ENCODE peak calls at places on chromosomes 7 and 10, in nine cellular contexts. One of them, this sample, is unnamed.

GRCh38 chr7:35761882-35762720 is 38.8 kb upstream of the SEPTIN7 start:
- DNase-seq in adrenal gland: no peak
- DNase-seq in osteoblast: no peak
- DNase-seq in neuronal stem cell: no peak
- DNase-seq in small intestine: no peak
- DNase-seq in lower lobe of right lung: no peak
- DNase-seq in tibial artery: no peak
- DNase-seq in CD8-positive, alpha-beta T cell: no peak
- DNase-seq in effector memory CD4-positive, alpha-beta T cell: no peak
- DNase-seq in this sample: no peak

GRCh38 chr10:15305161-15305560 is 65.9 kb downstream of the FAM171A1 start:
- DNase-seq in effector memory CD4-positive, alpha-beta T cell: no peak
- DNase-seq in neuronal stem cell: no peak
- DNase-seq in small intestine: no peak
- DNase-seq in tibial artery: no peak
- DNase-seq in osteoblast: no peak
- DNase-seq in adrenal gland: no peak
- DNase-seq in CD8-positive, alpha-beta T cell: no peak
- DNase-seq in lower lobe of right lung: no peak
- DNase-seq in this sample: no peak

GRCh38 chr7:128902761-128903585 is 7.5 kb downstream of the KCP start:
- DNase-seq in small intestine: peak; percentile 45
- DNase-seq in tibial artery: peak; percentile 20
- DNase-seq in CD8-positive, alpha-beta T cell: no peak
- DNase-seq in osteoblast: peak; percentile 67
- DNase-seq in neuronal stem cell: no peak
- DNase-seq in adrenal gland: no peak
- DNase-seq in lower lobe of right lung: no peak
- DNase-seq in effector memory CD4-positive, alpha-beta T cell: no peak
- DNase-seq in this sample: no peak

GRCh38 chr10:30529373-30529998 is 95.5 kb downstream of the MAP3K8 start:
- DNase-seq in lower lobe of right lung: peak; percentile 91
- DNase-seq in CD8-positive, alpha-beta T cell: peak; percentile 86
- DNase-seq in effector memory CD4-positive, alpha-beta T cell: peak; percentile 72
- DNase-seq in adrenal gland: peak; percentile 65
- DNase-seq in small intestine: peak; percentile 57
- DNase-seq in osteoblast: no peak
- DNase-seq in neuronal stem cell: no peak
- DNase-seq in tibial artery: peak; percentile 82
- DNase-seq in this sample: peak; percentile 8

GRCh38 chr7:70177166-70177565 is 578.9 kb downstream of the AUTS2 start:
- DNase-seq in small intestine: no peak
- DNase-seq in adrenal gland: no peak
- DNase-seq in CD8-positive, alpha-beta T cell: no peak
- DNase-seq in effector memory CD4-positive, alpha-beta T cell: no peak
- DNase-seq in osteoblast: no peak
- DNase-seq in lower lobe of right lung: no peak
- DNase-seq in neuronal stem cell: no peak
- DNase-seq in tibial artery: no peak
- DNase-seq in this sample: no peak

GRCh38 chr7:151629873-151630272 is 110.2 kb upstream of the RHEB start:
- DNase-seq in lower lobe of right lung: no peak
- DNase-seq in effector memory CD4-positive, alpha-beta T cell: no peak
- DNase-seq in CD8-positive, alpha-beta T cell: no peak
- DNase-seq in tibial artery: no peak
- DNase-seq in osteoblast: no peak
- DNase-seq in neuronal stem cell: no peak
- DNase-seq in small intestine: no peak
- DNase-seq in adrenal gland: no peak
- DNase-seq in this sample: no peak

GRCh38 chr10:79246606-79247275 is 100.5 kb upstream of the PPIF start:
- DNase-seq in neuronal stem cell: no peak
- DNase-seq in lower lobe of right lung: peak; percentile 60
- DNase-seq in small intestine: no peak
- DNase-seq in osteoblast: peak; percentile 97
- DNase-seq in effector memory CD4-positive, alpha-beta T cell: no peak
- DNase-seq in adrenal gland: peak; percentile 67
- DNase-seq in tibial artery: peak; percentile 98
- DNase-seq in CD8-positive, alpha-beta T cell: no peak
- DNase-seq in this sample: no peak

GRCh38 chr7:101747758-101748345 is 69.6 kb upstream of the CUX1 start:
- DNase-seq in osteoblast: peak; percentile 42
- DNase-seq in CD8-positive, alpha-beta T cell: no peak
- DNase-seq in neuronal stem cell: no peak
- DNase-seq in adrenal gland: no peak
- DNase-seq in tibial artery: no peak
- DNase-seq in lower lobe of right lung: no peak
- DNase-seq in effector memory CD4-positive, alpha-beta T cell: no peak
- DNase-seq in small intestine: no peak
- DNase-seq in this sample: no peak

GRCh38 chr7:130927062-130927461 is 193.1 kb upstream of the KLF14 start:
- DNase-seq in neuronal stem cell: no peak
- DNase-seq in osteoblast: no peak
- DNase-seq in adrenal gland: no peak
- DNase-seq in small intestine: no peak
- DNase-seq in effector memory CD4-positive, alpha-beta T cell: no peak
- DNase-seq in lower lobe of right lung: no peak
- DNase-seq in CD8-positive, alpha-beta T cell: no peak
- DNase-seq in tibial artery: no peak
- DNase-seq in this sample: no peak

GRCh38 chr7:105656922-105657521 is 75.7 kb upstream of the EFCAB10 start:
- DNase-seq in osteoblast: no peak
- DNase-seq in tibial artery: no peak
- DNase-seq in effector memory CD4-positive, alpha-beta T cell: peak; percentile 67
- DNase-seq in adrenal gland: peak; percentile 67
- DNase-seq in neuronal stem cell: no peak
- DNase-seq in small intestine: peak; percentile 53
- DNase-seq in lower lobe of right lung: no peak
- DNase-seq in CD8-positive, alpha-beta T cell: peak; percentile 77
- DNase-seq in this sample: no peak

GRCh38 chr10:48330269-48330668 is 23.8 kb downstream of the MAPK8 start:
- DNase-seq in effector memory CD4-positive, alpha-beta T cell: no peak
- DNase-seq in adrenal gland: no peak
- DNase-seq in small intestine: no peak
- DNase-seq in CD8-positive, alpha-beta T cell: no peak
- DNase-seq in lower lobe of right lung: no peak
- DNase-seq in neuronal stem cell: no peak
- DNase-seq in tibial artery: no peak
- DNase-seq in osteoblast: no peak
- DNase-seq in this sample: no peak

GRCh38 chr7:139650429-139651100 is 127.1 kb downstream of the CLEC2L start:
- DNase-seq in tibial artery: no peak
- DNase-seq in CD8-positive, alpha-beta T cell: no peak
- DNase-seq in lower lobe of right lung: no peak
- DNase-seq in adrenal gland: no peak
- DNase-seq in neuronal stem cell: no peak
- DNase-seq in small intestine: no peak
- DNase-seq in osteoblast: no peak
- DNase-seq in effector memory CD4-positive, alpha-beta T cell: no peak
- DNase-seq in this sample: no peak

GRCh38 chr10:5945561-5946418 is 31.6 kb downstream of the IL15RA start:
- DNase-seq in adrenal gland: peak; percentile 67
- DNase-seq in CD8-positive, alpha-beta T cell: no peak
- DNase-seq in tibial artery: peak; percentile 84
- DNase-seq in small intestine: no peak
- DNase-seq in lower lobe of right lung: peak; percentile 70
- DNase-seq in osteoblast: peak; percentile 93
- DNase-seq in neuronal stem cell: no peak
- DNase-seq in effector memory CD4-positive, alpha-beta T cell: no peak
- DNase-seq in this sample: peak; percentile 20

GRCh38 chr10:21078410-21079329 is 181.6 kb upstream of the NEBL start:
- DNase-seq in CD8-positive, alpha-beta T cell: no peak
- DNase-seq in osteoblast: peak; percentile 84
- DNase-seq in effector memory CD4-positive, alpha-beta T cell: no peak
- DNase-seq in adrenal gland: peak; percentile 75
- DNase-seq in neuronal stem cell: peak; percentile 77
- DNase-seq in lower lobe of right lung: peak; percentile 56
- DNase-seq in tibial artery: peak; percentile 65
- DNase-seq in small intestine: peak; percentile 63
- DNase-seq in this sample: peak; percentile 69

GRCh38 chr10:44618910-44619309 is 234.0 kb upstream of the CXCL12 start:
- DNase-seq in small intestine: no peak
- DNase-seq in neuronal stem cell: no peak
- DNase-seq in tibial artery: no peak
- DNase-seq in osteoblast: no peak
- DNase-seq in adrenal gland: no peak
- DNase-seq in effector memory CD4-positive, alpha-beta T cell: no peak
- DNase-seq in lower lobe of right lung: no peak
- DNase-seq in CD8-positive, alpha-beta T cell: no peak
- DNase-seq in this sample: no peak

GRCh38 chr10:11930342-11930978 is 107.3 kb downstream of the PROSER2 start:
- DNase-seq in tibial artery: no peak
- DNase-seq in adrenal gland: no peak
- DNase-seq in osteoblast: no peak
- DNase-seq in neuronal stem cell: no peak
- DNase-seq in effector memory CD4-positive, alpha-beta T cell: no peak
- DNase-seq in small intestine: no peak
- DNase-seq in lower lobe of right lung: peak; percentile 64
- DNase-seq in CD8-positive, alpha-beta T cell: no peak
- DNase-seq in this sample: no peak
- H3K36me3 ChIP-seq in tibial artery: peaks cover 65% of the 10 kb centered on the region
- H3K36me3 ChIP-seq in adrenal gland: peaks cover 66% of the 10 kb centered on the region
- H3K36me3 ChIP-seq in osteoblast: peaks cover 63% of the 10 kb centered on the region
- H3K36me3 ChIP-seq in neuronal stem cell: peaks cover 83% of the 10 kb centered on the region
- H3K36me3 ChIP-seq in effector memory CD4-positive, alpha-beta T cell: peaks cover 59% of the 10 kb centered on the region
- H3K36me3 ChIP-seq in small intestine: peaks cover 17% of the 10 kb centered on the region
- H3K36me3 ChIP-seq in lower lobe of right lung: peaks cover 81% of the 10 kb centered on the region
- H3K36me3 ChIP-seq in CD8-positive, alpha-beta T cell: peaks cover 8% of the 10 kb centered on the region
- H3K36me3 ChIP-seq in this sample: peaks cover 12% of the 10 kb centered on the region

DNA sequence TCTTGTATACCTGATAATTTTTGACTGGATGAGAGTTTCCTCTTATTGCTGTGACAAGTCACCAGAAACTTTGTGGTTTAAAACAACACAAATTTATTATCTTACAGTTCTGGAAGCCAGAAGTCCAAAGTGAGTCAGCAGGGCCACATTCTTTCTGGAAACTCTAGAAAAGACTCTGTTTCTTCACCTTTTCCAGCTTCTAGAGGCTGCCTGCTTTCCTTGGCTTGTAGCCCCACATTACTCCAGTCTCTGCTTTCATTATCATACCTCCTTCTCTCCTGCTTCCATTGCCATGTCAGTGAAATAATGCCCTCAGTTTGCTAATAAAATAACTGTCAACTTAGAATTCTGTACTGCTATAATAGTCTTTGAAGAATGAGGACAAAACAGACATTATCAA is 65.3 kb downstream of the VCL start:
- DNase-seq in effector memory CD4-positive, alpha-beta T cell: no peak
- DNase-seq in neuronal stem cell: no peak
- DNase-seq in small intestine: no peak
- DNase-seq in lower lobe of right lung: no peak
- DNase-seq in adrenal gland: no peak
- DNase-seq in osteoblast: no peak
- DNase-seq in tibial artery: no peak
- DNase-seq in CD8-positive, alpha-beta T cell: no peak
- DNase-seq in this sample: no peak
- H3K27ac ChIP-seq in effector memory CD4-positive, alpha-beta T cell: no peak overlapping the region
- H3K27ac ChIP-seq in neuronal stem cell: no peak overlapping the region
- H3K27ac ChIP-seq in small intestine: no peak overlapping the region
- H3K27ac ChIP-seq in lower lobe of right lung: no peak overlapping the region
- H3K27ac ChIP-seq in adrenal gland: no peak overlapping the region
- H3K27ac ChIP-seq in osteoblast: no peak overlapping the region
- H3K27ac ChIP-seq in tibial artery: no peak overlapping the region
- H3K27ac ChIP-seq in CD8-positive, alpha-beta T cell: no peak overlapping the region
- H3K27ac ChIP-seq in this sample: no peak overlapping the region

GRCh38 chr7:127726481-127726880 is 74.5 kb downstream of the SND1 start:
- DNase-seq in small intestine: no peak
- DNase-seq in lower lobe of right lung: no peak
- DNase-seq in tibial artery: no peak
- DNase-seq in CD8-positive, alpha-beta T cell: no peak
- DNase-seq in osteoblast: no peak
- DNase-seq in effector memory CD4-positive, alpha-beta T cell: no peak
- DNase-seq in adrenal gland: no peak
- DNase-seq in neuronal stem cell: no peak
- DNase-seq in this sample: no peak
- H3K36me3 ChIP-seq in small intestine: peaks cover 4% of the 10 kb centered on the region
- H3K36me3 ChIP-seq in lower lobe of right lung: peaks cover 77% of the 10 kb centered on the region
- H3K36me3 ChIP-seq in tibial artery: peaks cover 34% of the 10 kb centered on the region
- H3K36me3 ChIP-seq in CD8-positive, alpha-beta T cell: peaks cover 17% of the 10 kb centered on the region
- H3K36me3 ChIP-seq in osteoblast: peaks cover 39% of the 10 kb centered on the region
- H3K36me3 ChIP-seq in effector memory CD4-positive, alpha-beta T cell: peaks cover 42% of the 10 kb centered on the region
- H3K36me3 ChIP-seq in adrenal gland: peaks cover 23% of the 10 kb centered on the region
- H3K36me3 ChIP-seq in neuronal stem cell: peaks cover 91% of the 10 kb centered on the region
- H3K36me3 ChIP-seq in this sample: peaks cover 3% of the 10 kb centered on the region

GRCh38 chr10:11149499-11149898 is 131.8 kb downstream of the CELF2 start:
- DNase-seq in neuronal stem cell: no peak
- DNase-seq in effector memory CD4-positive, alpha-beta T cell: peak; percentile 22
- DNase-seq in lower lobe of right lung: peak; percentile 54
- DNase-seq in adrenal gland: no peak
- DNase-seq in small intestine: peak; percentile 29
- DNase-seq in osteoblast: no peak
- DNase-seq in CD8-positive, alpha-beta T cell: peak; percentile 63
- DNase-seq in tibial artery: no peak
- DNase-seq in this sample: no peak
- H3K27ac ChIP-seq in neuronal stem cell: no peak overlapping the region
- H3K27ac ChIP-seq in effector memory CD4-positive, alpha-beta T cell: peak overlapping the region; percentile 94
- H3K27ac ChIP-seq in lower lobe of right lung: peak overlapping the region; percentile 43
- H3K27ac ChIP-seq in adrenal gland: no peak overlapping the region
- H3K27ac ChIP-seq in small intestine: peak overlapping the region; percentile 79
- H3K27ac ChIP-seq in osteoblast: no peak overlapping the region
- H3K27ac ChIP-seq in CD8-positive, alpha-beta T cell: peak overlapping the region; percentile 89
- H3K27ac ChIP-seq in tibial artery: no peak overlapping the region
- H3K27ac ChIP-seq in this sample: no peak overlapping the region

DNA sequence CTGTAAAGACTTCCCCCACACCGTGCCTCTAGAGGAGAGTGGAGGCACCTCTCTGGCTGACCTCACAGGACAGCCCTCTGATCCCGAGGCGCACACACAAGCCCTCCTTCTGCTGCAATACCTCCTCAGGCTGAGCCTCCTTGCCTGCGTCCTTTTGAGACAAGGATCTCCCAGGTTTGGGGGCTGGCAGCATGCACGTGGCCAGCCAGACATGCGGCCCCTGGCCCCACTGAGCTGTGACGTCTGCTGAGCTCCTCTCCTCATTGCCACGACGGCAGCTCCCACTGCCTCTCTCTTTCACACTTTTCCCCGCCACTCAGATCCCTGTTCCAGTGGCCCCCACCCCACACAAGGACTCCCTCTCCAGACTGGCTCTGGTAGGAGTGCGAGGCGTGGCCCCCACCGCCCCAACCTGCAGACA is 12.2 kb upstream of the DNAAF5 start:
- DNase-seq in CD8-positive, alpha-beta T cell: no peak
- DNase-seq in adrenal gland: no peak
- DNase-seq in small intestine: no peak
- DNase-seq in tibial artery: no peak
- DNase-seq in neuronal stem cell: no peak
- DNase-seq in effector memory CD4-positive, alpha-beta T cell: no peak
- DNase-seq in lower lobe of right lung: peak; percentile 35
- DNase-seq in osteoblast: peak; percentile 60
- DNase-seq in this sample: no peak
- H3K36me3 ChIP-seq in CD8-positive, alpha-beta T cell: no peaks in the 10 kb centered on the region
- H3K36me3 ChIP-seq in adrenal gland: no peaks in the 10 kb centered on the region
- H3K36me3 ChIP-seq in small intestine: no peaks in the 10 kb centered on the region
- H3K36me3 ChIP-seq in tibial artery: no peaks in the 10 kb centered on the region
- H3K36me3 ChIP-seq in neuronal stem cell: no peaks in the 10 kb centered on the region
- H3K36me3 ChIP-seq in effector memory CD4-positive, alpha-beta T cell: no peaks in the 10 kb centered on the region
- H3K36me3 ChIP-seq in lower lobe of right lung: no peaks in the 10 kb centered on the region
- H3K36me3 ChIP-seq in osteoblast: no peaks in the 10 kb centered on the region
- H3K36me3 ChIP-seq in this sample: no peaks in the 10 kb centered on the region